ENCODE peak calls at places on chromosome 15, in nine cellular contexts. U is fibroblast of the aortic adventitia, X is lower leg skin, F is lung, D is AG10803, N is heart left ventricle, P is choroid plexus epithelial cell, I is mammary epithelial cell, H is AG04449. O is an unnamed sample.

GRCh38 chr15:100383302-100384107 is 41.7 kb upstream of the ADAMTS17 start:
- DNase-seq in D (no peak), P (peak), I (peak), U (peak), F (peak), X (no peak), H (no peak), N (no peak), O (peak)

GRCh38 chr15:99087405-99087943 is 17.4 kb upstream of the SYNM start:
- DNase-seq in H (no peak), F (no peak), X (no peak), P (no peak), D (no peak), N (no peak), I (no peak), U (no peak), O (no peak)

GRCh38 chr15:58951388-58952060 is 18.0 kb upstream of the SLTM start:
- DNase-seq in U (peak), I (peak), P (peak), D (peak), N (no peak), F (no peak), H (peak), X (no peak), O (peak)

GRCh38 chr15:77026501-77027110 is 31.7 kb downstream of the PSTPIP1 start:
- DNase-seq in D (no peak), N (peak), U (no peak), H (no peak), P (no peak), I (no peak), X (no peak), F (no peak), O (no peak)

GRCh38 chr15:84961114-84961452 is 20.6 kb upstream of the PDE8A start:
- DNase-seq in P (peak), D (peak), F (no peak), I (peak), N (no peak), H (no peak), U (peak), X (no peak), O (peak)

GRCh38 chr15:48472756-48473155 is 141.5 kb downstream of the DUT start:
- DNase-seq in N (no peak), D (peak), P (peak), U (peak), F (no peak), X (no peak), I (peak), H (no peak), O (peak)

GRCh38 chr15:89364741-89365450 is 30.3 kb upstream of the POLG start:
- DNase-seq in N (no peak), I (no peak), D (no peak), H (no peak), P (no peak), F (no peak), X (no peak), U (no peak), O (no peak)

GRCh38 chr15:98347866-98348265 is 300.5 kb upstream of the IGF1R start:
- DNase-seq in I (no peak), P (no peak), H (no peak), N (no peak), F (no peak), D (no peak), U (no peak), X (no peak), O (no peak)

GRCh38 chr15:43930079-43930478 is 103.3 kb downstream of the WDR76 start:
- DNase-seq in F (no peak), H (no peak), P (peak), N (no peak), D (peak), U (peak), X (no peak), I (no peak), O (no peak)

GRCh38 chr15:52095597-52096262 is 16.8 kb downstream of the BCL2L10 start:
- DNase-seq in I (peak), F (no peak), D (peak), P (peak), X (no peak), H (peak), U (peak), N (no peak), O (peak)

GRCh38 chr15:66039117-66039860 is 170.0 kb downstream of the RAB11A start:
- DNase-seq in N (no peak), I (peak), U (no peak), F (no peak), D (peak), P (no peak), X (no peak), H (no peak), O (no peak)

GRCh38 chr15:87492321-87492720 is 764.2 kb downstream of the NTRK3 start:
- DNase-seq in I (no peak), P (peak), U (peak), H (peak), D (no peak), X (no peak), N (no peak), F (no peak), O (no peak)

GRCh38 chr15:38721549-38721948 is 156.9 kb upstream of the RASGRP1 start:
- DNase-seq in H (no peak), X (no peak), I (no peak), D (peak), N (no peak), P (no peak), U (peak), F (no peak), O (no peak)

GRCh38 chr15:57340673-57341259 is 35.5 kb upstream of the CGNL1 start:
- DNase-seq in F (peak), U (peak), H (no peak), P (peak), N (peak), X (peak), I (peak), D (peak), O (peak)

GRCh38 chr15:60982249-60982932 is 246.7 kb downstream of the RORA start:
- DNase-seq in F (no peak), H (peak), P (peak), I (no peak), N (no peak), D (peak), X (no peak), U (peak), O (peak)

GRCh38 chr15:64010719-64011118 is 35.6 kb downstream of the DAPK2 start:
- DNase-seq in I (peak), F (peak), H (no peak), D (peak), P (peak), X (peak), N (peak), U (peak), O (peak)

GRCh38 chr15:49238342-49238741 is 68.3 kb downstream of the GALK2 start:
- DNase-seq in P (peak), N (no peak), U (peak), D (peak), I (no peak), F (no peak), H (peak), X (no peak), O (peak)

GRCh38 chr15:90097475-90097874 is 4.8 kb downstream of the IDH2 start:
- DNase-seq in N (no peak), X (no peak), P (no peak), I (no peak), F (no peak), D (no peak), H (no peak), U (no peak), O (peak)

GRCh38 chr15:64571857-64572291 is 111.5 kb downstream of the ZNF609 start:
- DNase-seq in D (no peak), F (no peak), U (no peak), P (no peak), X (no peak), N (no peak), H (no peak), I (no peak), O (no peak)

GRCh38 chr15:87365221-87365620 is 891.3 kb downstream of the NTRK3 start:
- DNase-seq in N (no peak), F (no peak), X (no peak), U (peak), H (peak), I (peak), P (peak), D (peak), O (peak)

GRCh38 chr15:78264304-78265136 is at the start of gene DNAJA4:
- DNase-seq in X (peak), I (no peak), U (no peak), N (peak), H (no peak), F (peak), D (peak), P (peak), O (peak)

GRCh38 chr15:40081691-40082194 is 26.9 kb downstream of the BMF start:
- DNase-seq in U (peak), H (no peak), I (peak), D (peak), X (peak), N (peak), P (peak), F (peak), O (peak)

GRCh38 chr15:23532019-23532418 is 33.5 kb upstream of the MKRN3 start:
- DNase-seq in X (no peak), D (peak), N (no peak), P (no peak), U (no peak), I (no peak), F (no peak), H (no peak), O (peak)

GRCh38 chr15:42037650-42038049 is 16.8 kb upstream of the PLA2G4E start:
- DNase-seq in H (no peak), D (no peak), U (no peak), F (no peak), I (peak), P (no peak), X (no peak), N (no peak), O (no peak)

GRCh38 chr15:63041982-63042878 is at the start of gene TPM1:
- DNase-seq in F (peak), I (peak), U (peak), X (peak), N (peak), D (peak), P (peak), H (peak), O (peak)

GRCh38 chr15:63984331-63984730 is 62.0 kb downstream of the DAPK2 start:
- DNase-seq in I (no peak), D (no peak), F (no peak), U (no peak), P (no peak), H (no peak), N (peak), X (no peak), O (no peak)

GRCh38 chr15:77496710-77497107 is 76.0 kb downstream of the HMG20A start:
- DNase-seq in N (peak), I (peak), F (peak), P (peak), H (peak), D (peak), X (peak), U (peak), O (peak)

GRCh38 chr15:78308422-78309021 is 9.1 kb upstream of the SKIC8 start:
- DNase-seq in U (peak), X (peak), I (peak), H (no peak), P (peak), F (peak), D (peak), N (peak), O (peak)

GRCh38 chr15:78044407-78045155 is 32.9 kb downstream of the TBC1D2B start:
- DNase-seq in F (no peak), D (peak), N (no peak), U (no peak), H (no peak), X (no peak), I (no peak), P (peak), O (peak)

GRCh38 chr15:80585544-80586018 is 109.5 kb upstream of the ABHD17C start:
- DNase-seq in N (no peak), U (no peak), I (peak), X (no peak), P (no peak), H (no peak), D (no peak), F (no peak), O (no peak)

GRCh38 chr15:82047493-82048446 is 2.0 kb upstream of the MEX3B start:
- DNase-seq in X (peak), F (no peak), N (no peak), P (peak), H (no peak), I (peak), D (no peak), U (peak), O (peak)

GRCh38 chr15:90367578-90367977 is 15.5 kb downstream of the ZNF774 start:
- DNase-seq in P (peak), H (no peak), X (no peak), D (peak), I (no peak), U (peak), N (no peak), F (no peak), O (peak)

GRCh38 chr15:57607570-57608000 is 15.9 kb downstream of the MYZAP start:
- DNase-seq in I (peak), P (peak), X (no peak), U (peak), N (no peak), F (peak), D (peak), H (no peak), O (peak)

GRCh38 chr15:42903388-42904324 is 16.9 kb downstream of the TTBK2 start:
- DNase-seq in H (no peak), D (no peak), X (no peak), P (no peak), I (no peak), U (peak), F (no peak), N (no peak), O (no peak)

GRCh38 chr15:39232512-39232911 is 348.4 kb upstream of the THBS1 start:
- DNase-seq in D (peak), U (peak), I (peak), X (no peak), P (peak), N (no peak), F (no peak), H (peak), O (peak)

DNA sequence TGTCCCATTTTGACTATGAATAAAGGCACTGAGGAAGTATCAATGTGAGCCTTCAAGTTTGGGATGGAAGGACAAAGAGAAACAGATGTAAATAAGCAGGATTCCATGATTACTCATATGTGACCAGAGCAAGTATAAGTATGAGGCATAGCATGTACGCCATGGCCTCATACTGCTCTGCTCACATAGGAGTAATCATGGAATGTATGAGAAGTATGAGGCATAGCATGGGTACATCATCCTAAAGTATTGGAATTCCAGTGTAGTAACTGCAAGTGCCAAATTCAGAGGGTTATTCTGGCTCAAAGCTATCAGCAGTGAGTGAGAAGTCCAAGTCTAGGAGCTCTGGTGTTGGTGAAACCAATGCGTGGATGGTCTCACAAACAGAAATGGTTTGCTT is 81.2 kb upstream of the WDR72 start:
- DNase-seq in X (no peak), U (no peak), P (no peak), F (no peak), N (no peak), I (no peak), H (no peak), D (no peak), O (no peak)
- TF ChIP-seq CTCF in X (no peak), U (no peak), P (no peak), F (no peak), N (no peak), I (no peak), H (no peak), D (no peak), O (no peak)

DNA sequence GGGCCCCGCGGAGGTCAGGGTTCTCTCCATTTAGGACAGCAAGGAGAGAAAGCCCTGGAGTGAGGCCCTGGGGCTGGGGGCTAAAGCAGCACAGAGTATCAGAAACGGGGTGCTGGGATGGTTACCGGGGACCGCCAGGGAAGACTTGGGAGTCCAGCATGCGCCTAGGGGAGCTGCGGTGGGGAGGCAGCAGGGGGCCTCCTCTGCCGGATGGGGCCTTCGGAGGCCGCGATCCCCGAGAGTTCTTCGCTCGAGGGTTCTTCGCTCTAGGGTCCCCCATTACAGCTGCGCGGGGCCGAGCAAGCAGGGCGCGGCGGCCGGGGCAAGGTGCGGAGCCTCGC is 515 bp upstream of the APBA2 start:
- DNase-seq in D (no peak), U (no peak), H (no peak), F (no peak), X (no peak), N (no peak), P (no peak), I (no peak), O (no peak)
- H3K4me3 ChIP-seq in D (no peak), U (peak), H (peak), F (no peak), X (no peak), N (peak), P (peak), I (no peak), O (peak)

GRCh38 chr15:75921732-75922703 is 18.3 kb downstream of the FBXO22 start:
- DNase-seq in D (peak), N (no peak), I (peak), U (peak), F (peak), X (peak), P (peak), H (peak), O (peak)
- TF ChIP-seq CTCF in D (peak), N (peak), I (peak), U (peak), F (no peak), X (no peak), P (peak), H (peak), O (peak)

GRCh38 chr15:67862771-67863441 is 23.1 kb upstream of the RNU6-1 start:
- DNase-seq in D (no peak), F (no peak), U (no peak), I (no peak), N (no peak), X (no peak), H (no peak), P (no peak), O (no peak)
- H3K4me3 ChIP-seq in D (peak), F (no peak), U (peak), I (no peak), N (peak), X (no peak), H (peak), P (peak), O (no peak)

O was measured in fibroblast of villous mesenchyme.